ENCODE peak calls at places on chromosomes 13 and 19, in six cellular contexts. G is DMS53; E is AG08395; I is stimulated activated CD8-positive, alpha-beta memory T cell treated with anti-CD3 and anti-CD28 coated beads, Interleukin-2, amount 100 ng/mL, for 1 hour; Z is HuH-7; W is cardiac muscle cell. Y is an unnamed sample.

GRCh38 chr13:99281811-99282263 is 23.7 kb upstream of the GPR18 start:
- DNase-seq in Z (no peak), G (no peak), E (peak), W (no peak), I (no peak), Y (no peak)

GRCh38 chr13:109998808-109999528 is 212.6 kb upstream of the IRS2 start:
- DNase-seq in W (no peak), E (peak), I (no peak), Z (no peak), G (peak), Y (no peak)

GRCh38 chr13:31540316-31540715 is 199.0 kb upstream of the RXFP2 start:
- DNase-seq in W (no peak), E (no peak), G (peak), I (no peak), Z (no peak), Y (no peak)

GRCh38 chr13:32905864-32906180 is 110.4 kb upstream of the KL start:
- DNase-seq in E (peak), Z (no peak), G (no peak), I (no peak), W (no peak), Y (no peak)

GRCh38 chr13:27621366-27622101 is at the start of gene POLR1D:
- DNase-seq in I (peak), Z (peak), E (peak), W (peak), G (peak), Y (peak)

GRCh38 chr19:42175952-42176648 is 41.4 kb downstream of the DEDD2 start:
- DNase-seq in I (no peak), W (no peak), G (peak), E (peak), Z (no peak), Y (no peak)

GRCh38 chr19:53947624-53948023 is 15.1 kb upstream of the CACNG8 start:
- DNase-seq in I (no peak), W (no peak), Z (peak), E (no peak), G (no peak), Y (no peak)

GRCh38 chr13:108033800-108034707 is 181.3 kb downstream of the LIG4 start:
- DNase-seq in I (no peak), G (peak), W (no peak), E (no peak), Z (no peak), Y (no peak)

GRCh38 chr19:2261438-2262172 is 5.4 kb upstream of the JSRP1 start:
- DNase-seq in I (no peak), E (no peak), Z (no peak), W (peak), G (peak), Y (no peak)

GRCh38 chr19:37885392-37885791 is 21.0 kb downstream of the WDR87 start:
- DNase-seq in Z (no peak), I (no peak), G (peak), E (no peak), W (no peak), Y (no peak)